ENCODE peak calls at places on chromosomes 16 and 17, in five cellular contexts. R is GM23248, Q is mesendoderm, H is neural progenitor cell, F is fibroblast of lung. E is an unnamed sample. For H3K79me2 and H3K4me1, the result is how much of the 10 kb centered on the place peaks cover.

GRCh38 chr17:8632087-8632486 is 1.6 kb upstream of the MYH10 start:
- DNase-seq in R (no peak), Q (peak), H (peak), F (no peak), E (peak)

GRCh38 chr17:44911133-44912001 is 3.9 kb downstream of the GFAP start:
- DNase-seq in R (peak), Q (peak), H (peak), F (peak), E (peak)

GRCh38 chr16:4517812-4518211 is 20.8 kb downstream of the CDIP1 start:
- DNase-seq in R (peak), Q (peak), H (peak), F (peak), E (peak)

GRCh38 chr16:85090166-85090565 is 22.1 kb downstream of the CIBAR2 start:
- DNase-seq in R (no peak), Q (no peak), H (no peak), F (peak), E (peak)

GRCh38 chr17:2062571-2063183 is 7.8 kb downstream of the HIC1 start:
- DNase-seq in R (peak), Q (peak), H (no peak), F (peak), E (peak)

GRCh38 chr17:2179615-2180295 is 123.8 kb downstream of the SMG6 start:
- DNase-seq in R (peak), Q (no peak), H (no peak), F (peak), E (no peak)

GRCh38 chr16:3998793-3999478 is 117.3 kb downstream of the ADCY9 start:
- DNase-seq in R (peak), Q (peak), H (no peak), F (peak), E (peak)

GRCh38 chr16:58647107-58647506 is 17.5 kb upstream of the CNOT1 start:
- DNase-seq in R (no peak), Q (no peak), H (no peak), F (no peak), E (no peak)

GRCh38 chr16:48180868-48181480 is 25.2 kb upstream of the ABCC12 start:
- DNase-seq in R (no peak), Q (no peak), H (no peak), F (no peak), E (no peak)

GRCh38 chr16:73319747-73320146 is 271.8 kb upstream of the ZFHX3 start:
- DNase-seq in R (no peak), Q (peak), H (peak), F (no peak), E (no peak)

GRCh38 chr16:86546638-86547013 is 8.4 kb downstream of the MTHFSD start:
- DNase-seq in R (no peak), Q (no peak), H (no peak), F (no peak), E (peak)

GRCh38 chr17:48048321-48049140 is at the start of gene NFE2L1:
- DNase-seq in R (peak), Q (peak), H (no peak), F (peak), E (peak)

GRCh38 chr17:18370761-18371160 is 6.8 kb upstream of the EVPLL start:
- DNase-seq in R (no peak), Q (no peak), H (no peak), F (no peak), E (no peak)

GRCh38 chr17:18378205-18378505 is 577 bp downstream of the EVPLL start:
- DNase-seq in R (no peak), Q (no peak), H (no peak), F (no peak), E (no peak)

GRCh38 chr17:18371455-18371854 is 6.1 kb upstream of the EVPLL start:
- DNase-seq in R (no peak), Q (no peak), H (no peak), F (no peak), E (no peak)

GRCh38 chr17:18377437-18378204 is at the start of gene EVPLL:
- DNase-seq in R (no peak), Q (no peak), H (no peak), F (no peak), E (no peak)

GRCh38 chr17:18374216-18374615 is 3.4 kb upstream of the EVPLL start:
- DNase-seq in R (no peak), Q (peak), H (no peak), F (no peak), E (no peak)
- H3K79me2 ChIP-seq in R (under half), Q (under half), H (under half), F (under half), E (under half)

DNA sequence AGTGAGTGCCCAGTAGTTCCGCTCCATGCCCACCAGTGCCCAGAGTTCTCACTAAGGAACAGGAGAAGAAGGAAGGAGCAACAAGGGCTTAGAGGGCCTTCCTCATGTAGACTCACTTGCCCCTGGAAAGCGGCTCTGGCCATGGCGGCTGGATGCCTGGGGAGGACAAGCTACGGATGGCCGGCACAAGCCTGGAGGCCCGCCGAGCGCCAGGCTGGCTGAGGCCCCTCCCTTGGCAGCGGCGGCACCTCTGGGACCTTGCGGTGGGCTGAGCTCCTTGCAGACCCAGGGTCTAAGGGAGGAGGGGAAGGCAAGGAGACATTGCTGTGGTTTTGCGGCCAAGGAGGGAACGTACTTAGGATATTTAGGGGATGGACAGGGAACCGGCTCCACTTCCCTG is 160.1 kb downstream of the SALL1 start:
- DNase-seq in R (no peak), Q (no peak), H (no peak), F (no peak), E (no peak)
- H3K4me1 ChIP-seq in R (under half), Q (under half), H (under half), F (under half), E (under half)

GRCh38 chr16:50208460-50208931 is 55.4 kb downstream of the TENT4B start:
- DNase-seq in R (peak), Q (no peak), H (no peak), F (no peak), E (peak)
- H3K79me2 ChIP-seq in R (half or more), Q (under half), H (under half), F (under half), E (half or more)

GRCh38 chr17:17940451-17940911 is 31.7 kb downstream of the TOM1L2 start:
- DNase-seq in R (peak), Q (peak), H (no peak), F (peak), E (peak)
- H3K4me1 ChIP-seq in R (half or more), Q (under half), H (under half), F (under half), E (half or more)